ENCODE peak calls at places on chromosomes 16 and 17, in five cellular contexts. L is testis, Y is bronchial epithelial cell, P is left ventricle myocardium inferior, V is fibroblast of lung. B is an unnamed sample.

GRCh38 chr16:11913425-11914079 is 2.2 kb downstream of the GSPT1 start:
- DNase-seq in Y (peak; percentile 71), P (no peak), V (peak; percentile 58), L (no peak), B (no peak)

GRCh38 chr17:71068351-71068750 is 899.0 kb downstream of the KCNJ2 start:
- DNase-seq in P (no peak), V (peak; percentile 53), L (no peak), Y (no peak), B (no peak)

GRCh38 chr17:46099865-46100264 is 93.4 kb downstream of the KANSL1 start:
- DNase-seq in Y (no peak), V (no peak), P (no peak), L (no peak), B (no peak)

GRCh38 chr16:65895906-65896305 is 470.6 kb upstream of the CDH5 start:
- DNase-seq in Y (no peak), P (no peak), V (no peak), L (no peak), B (no peak)

GRCh38 chr16:379961-380836 is 1.6 kb downstream of the PGAP6 start:
- DNase-seq in Y (no peak), L (no peak), P (no peak), V (no peak), B (no peak)

GRCh38 chr17:1227917-1228751 is 42.1 kb upstream of the BHLHA9 start:
- DNase-seq in P (peak; percentile 52), Y (no peak), V (no peak), L (peak; percentile 32), B (peak; percentile 35)

GRCh38 chr16:53087101-53087500 is 32.3 kb downstream of the CHD9 start:
- DNase-seq in V (peak; percentile 58), P (no peak), Y (no peak), L (no peak), B (no peak)

GRCh38 chr16:9042533-9042932 is 48.9 kb upstream of the HAPSTR1 start:
- DNase-seq in V (no peak), Y (no peak), P (no peak), L (no peak), B (no peak)

GRCh38 chr16:3096362-3096761 is 2.7 kb downstream of the ZSCAN10 start:
- DNase-seq in Y (no peak), V (no peak), P (no peak), L (no peak), B (no peak)

GRCh38 chr16:30473231-30474061 is 904 bp downstream of the ITGAL start:
- DNase-seq in P (no peak), L (no peak), V (no peak), Y (no peak), B (no peak)

GRCh38 chr16:11743308-11744074 is 834 bp upstream of the TXNDC11 start:
- DNase-seq in V (peak; percentile 50), Y (peak; percentile 66), P (no peak), L (peak; percentile 46), B (peak; percentile 15)

GRCh38 chr16:64475627-64476351 is 646.1 kb downstream of the CDH11 start:
- DNase-seq in V (peak; percentile 97), L (no peak), P (no peak), Y (no peak), B (no peak)

GRCh38 chr17:82668631-82669099 is 20.4 kb upstream of the WDR45B start:
- DNase-seq in V (peak; percentile 38), L (peak; percentile 74), P (peak; percentile 59), Y (peak; percentile 22), B (peak; percentile 55)

GRCh38 chr17:48812001-48812400 is 5.0 kb downstream of the TTLL6 start:
- DNase-seq in P (no peak), Y (no peak), L (no peak), V (no peak), B (no peak)

GRCh38 chr17:83181991-83182619 is 102.7 kb downstream of the METRNL start:
- DNase-seq in Y (no peak), L (no peak), P (no peak), V (no peak), B (no peak)

GRCh38 chr17:44372036-44372435 is 8.4 kb upstream of the FAM171A2 start:
- DNase-seq in V (no peak), P (no peak), Y (no peak), L (no peak), B (no peak)

GRCh38 chr16:1427473-1428461 is 3.1 kb upstream of the PERCC1 start:
- DNase-seq in Y (no peak), V (no peak), P (no peak), L (no peak), B (no peak)

GRCh38 chr17:39751637-39752036 is 13.9 kb downstream of the GRB7 start:
- DNase-seq in P (no peak), Y (no peak), V (no peak), L (no peak), B (peak; percentile 11)

GRCh38 chr17:9240659-9241370 is 219.5 kb downstream of the NTN1 start:
- DNase-seq in L (peak; percentile 40), P (peak; percentile 80), Y (no peak), V (peak; percentile 42), B (peak; percentile 77)

GRCh38 chr17:6536053-6536452 is 20.3 kb downstream of the PITPNM3 start:
- DNase-seq in P (no peak), L (no peak), Y (no peak), V (no peak), B (no peak)
- TF ChIP-seq CTCF in P (no peak), L (no peak), Y (no peak), V (no peak), B (no peak)

DNA sequence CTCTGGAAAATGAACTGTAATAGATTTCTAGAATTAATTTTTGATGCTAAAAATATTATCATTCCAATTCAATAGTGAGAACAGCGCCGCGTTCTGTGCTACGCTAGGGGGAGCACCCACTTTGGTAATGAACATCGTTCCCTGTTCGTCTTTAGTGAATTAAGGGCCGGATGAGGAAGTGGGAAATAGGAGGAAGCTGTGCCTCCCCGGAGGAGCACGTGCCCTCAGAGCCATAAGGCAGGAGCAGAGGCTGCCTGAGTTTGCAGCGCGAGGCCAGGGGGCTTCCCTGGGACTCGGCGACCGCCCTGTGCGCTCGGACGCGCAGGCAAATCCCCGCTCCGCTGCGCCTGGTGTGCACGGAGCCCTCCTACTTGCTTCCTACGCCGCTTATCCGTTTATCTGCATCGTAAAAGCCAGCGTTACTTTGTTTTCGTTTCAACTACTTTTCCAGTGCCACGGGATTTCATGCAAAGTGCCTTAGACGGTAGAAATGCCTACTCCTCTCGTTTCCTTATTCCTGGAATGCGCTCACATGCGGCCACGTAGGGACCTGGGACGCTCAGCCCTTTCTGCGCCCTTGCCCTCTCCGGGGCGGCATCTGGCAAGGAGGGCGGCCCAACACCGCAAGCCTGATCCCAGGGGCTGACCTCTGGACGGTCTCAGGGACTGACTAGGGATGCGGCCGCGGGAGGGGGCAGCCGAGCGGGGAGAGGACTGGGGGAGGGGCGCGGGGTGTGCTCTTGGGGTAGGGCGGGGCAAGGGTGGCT is 76.4 kb downstream of the KCNJ12 start:
- DNase-seq in Y (peak; percentile 53), P (peak; percentile 49), V (peak; percentile 68), L (peak; percentile 78), B (peak; percentile 35)
- TF ChIP-seq CTCF in Y (peak; percentile 53), P (peak; percentile 77), V (peak; percentile 52), L (peak; percentile 62), B (peak; percentile 33)

GRCh38 chr17:50180066-50180465 is 14.3 kb downstream of the SGCA start:
- DNase-seq in V (peak; percentile 45), Y (no peak), L (no peak), P (no peak), B (no peak)

GRCh38 chr17:50182783-50183438 is 17.1 kb downstream of the SGCA start:
- DNase-seq in V (peak; percentile 55), L (no peak), Y (no peak), P (no peak), B (no peak)

GRCh38 chr17:50180593-50180992 is 14.8 kb downstream of the SGCA start:
- DNase-seq in P (no peak), L (no peak), Y (no peak), V (peak; percentile 45), B (no peak)

GRCh38 chr17:50181155-50181554 is 15.3 kb downstream of the SGCA start:
- DNase-seq in Y (no peak), P (no peak), L (no peak), V (no peak), B (no peak)

DNA sequence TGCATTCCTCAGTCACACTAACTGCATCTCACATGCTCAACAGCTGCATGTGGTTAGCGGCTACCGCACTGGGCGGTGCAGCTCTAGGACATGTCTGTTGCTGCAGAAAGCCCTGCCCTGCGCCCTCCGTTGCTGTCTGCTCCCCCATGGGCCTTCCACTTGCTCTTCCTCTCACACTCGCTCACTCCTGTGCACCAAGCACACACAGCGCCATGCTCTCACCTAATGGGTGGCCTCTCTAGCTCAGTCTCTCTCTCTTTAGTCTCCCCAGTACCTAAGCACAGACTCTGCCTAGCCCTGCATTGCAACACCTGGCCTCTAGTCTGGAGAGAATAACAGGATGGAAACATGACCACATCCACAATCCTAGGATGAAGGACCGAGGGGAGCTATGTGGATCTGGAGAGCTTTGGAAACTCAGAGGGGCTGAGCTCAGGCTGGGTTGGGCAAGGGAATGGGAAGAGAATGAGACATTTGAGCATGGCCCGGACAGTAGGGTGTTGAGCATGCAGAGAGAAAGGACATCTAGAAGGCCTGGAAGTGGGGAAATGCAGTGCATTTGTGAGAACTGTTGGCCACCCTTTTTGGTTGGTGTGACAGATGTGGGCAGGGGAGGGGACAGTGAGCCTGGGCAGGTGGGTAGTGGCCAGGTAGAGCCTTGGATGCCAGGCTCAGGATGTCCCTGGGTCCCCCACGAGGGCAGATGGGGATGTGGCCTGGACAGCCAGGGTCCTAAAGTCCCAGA is 16.0 kb downstream of the SGCA start:
- DNase-seq in V (peak; percentile 77), L (no peak), P (no peak), Y (peak; percentile 30), B (no peak)
- TF ChIP-seq CTCF in V (no peak), L (no peak), P (no peak), Y (no peak), B (no peak)

DNA sequence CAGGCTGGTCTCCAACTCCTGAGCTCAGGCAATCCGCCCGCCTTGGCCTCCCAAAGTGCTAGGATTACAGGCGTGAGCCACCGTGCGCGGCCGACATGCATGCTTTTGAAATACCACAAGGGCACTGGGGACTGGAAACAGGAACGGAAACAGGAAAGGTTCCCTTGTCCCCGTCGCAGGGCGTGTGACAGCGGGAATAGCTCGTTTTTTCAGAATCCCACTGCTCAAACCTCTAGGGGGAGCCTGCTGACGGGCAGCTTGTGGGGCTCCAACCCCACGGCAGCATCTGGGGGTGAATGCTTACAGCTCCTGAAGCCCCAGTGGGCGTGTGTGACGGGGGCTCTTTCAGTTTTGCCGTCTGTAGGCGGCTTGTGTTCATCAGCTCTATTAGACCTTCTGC is 18.8 kb upstream of the ASGR2 start:
- DNase-seq in P (peak; percentile 39), L (no peak), Y (no peak), V (no peak), B (no peak)
- TF ChIP-seq CTCF in P (no peak), L (no peak), Y (peak; percentile 21), V (peak; percentile 27), B (no peak)

DNA sequence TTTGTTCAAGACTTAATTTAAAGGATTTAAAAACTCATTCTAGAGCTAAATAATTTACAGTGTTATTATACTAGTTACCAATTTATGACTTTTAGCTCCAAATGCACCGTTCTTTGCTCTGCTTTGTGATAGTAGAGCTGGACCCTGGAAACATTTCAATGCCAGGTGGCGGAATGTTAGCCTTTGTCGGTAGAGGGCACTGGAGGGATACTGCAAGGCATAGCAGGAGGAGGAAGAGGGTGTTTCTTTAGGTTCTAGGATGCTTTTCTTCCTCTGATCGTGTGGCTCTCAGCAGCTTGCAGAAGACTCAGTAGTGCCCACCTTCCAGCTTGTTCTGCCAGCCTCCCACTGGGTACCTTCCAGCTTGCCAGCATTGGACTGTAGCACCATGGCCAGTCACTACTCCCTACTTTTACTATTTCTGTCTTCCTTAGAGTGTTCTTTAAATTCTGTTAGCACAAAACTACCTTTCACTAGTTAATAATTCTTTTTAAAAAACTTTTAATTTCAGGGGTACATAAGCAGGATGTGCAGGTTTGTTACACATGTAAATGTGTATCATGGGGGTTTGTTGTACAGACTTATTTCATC is 325.3 kb downstream of the UTP18 start:
- DNase-seq in V (no peak), P (no peak), L (peak; percentile 53), Y (peak; percentile 17), B (no peak)
- TF ChIP-seq CTCF in V (no peak), P (peak; percentile 64), L (peak; percentile 20), Y (peak; percentile 56), B (no peak)

GRCh38 chr16:57469046-57469445 is 6.6 kb downstream of the POLR2C start:
- DNase-seq in V (no peak), Y (no peak), P (no peak), L (peak; percentile 3), B (no peak)
- TF ChIP-seq CTCF in V (no peak), Y (no peak), P (no peak), L (no peak), B (no peak)

B was measured in ovary.